ENCODE peak calls at places on chromosomes 7 and 10, in seven cellular contexts. M, J, R, I, S, Q and Z are unnamed samples.

GRCh38 chr10:102632394-102633062 is 11.8 kb upstream of the TRIM8 start:
- DNase-seq in M (no peak), J (no peak), R (peak; percentile 42), I (no peak), S (no peak), Q (no peak), Z (peak; percentile 70)

GRCh38 chr7:90740364-90740763 is 144.2 kb downstream of the CDK14 start:
- DNase-seq in M (no peak), J (no peak), R (no peak), I (no peak), S (no peak), Q (no peak), Z (no peak)

GRCh38 chr7:41629711-41630111 is 73.2 kb downstream of the INHBA start:
- DNase-seq in M (no peak), J (no peak), R (no peak), I (no peak), S (no peak), Q (no peak), Z (no peak)

GRCh38 chr10:21496285-21497176 is 29.0 kb downstream of the SKIDA1 start:
- DNase-seq in M (peak; percentile 78), J (no peak), R (peak; percentile 64), I (peak; percentile 69), S (no peak), Q (peak; percentile 71), Z (peak; percentile 51)

GRCh38 chr7:86939197-86939814 is 120.1 kb downstream of the ELAPOR2 start:
- DNase-seq in M (peak; percentile 72), J (no peak), R (no peak), I (peak; percentile 80), S (peak; percentile 79), Q (no peak), Z (peak; percentile 28)

GRCh38 chr10:70418229-70418628 is 14.3 kb downstream of the EIF4EBP2 start:
- DNase-seq in M (peak; percentile 10), J (no peak), R (no peak), I (no peak), S (no peak), Q (no peak), Z (no peak)

GRCh38 chr7:24963218-24963617 is 16.8 kb downstream of the OSBPL3 start:
- DNase-seq in M (no peak), J (no peak), R (no peak), I (peak; percentile 74), S (peak; percentile 66), Q (peak; percentile 74), Z (no peak)

GRCh38 chr7:117730404-117730803 is 142.8 kb downstream of the CTTNBP2 start:
- DNase-seq in M (no peak), J (no peak), R (no peak), I (no peak), S (no peak), Q (no peak), Z (no peak)

GRCh38 chr7:99379043-99379577 is 4.6 kb downstream of the ARPC1B start:
- DNase-seq in M (peak; percentile 55), J (no peak), R (peak; percentile 67), I (peak; percentile 82), S (peak; percentile 48), Q (peak; percentile 87), Z (no peak)

GRCh38 chr10:84523509-84523908 is 195.1 kb downstream of the CCSER2 start:
- DNase-seq in M (no peak), J (no peak), R (no peak), I (no peak), S (no peak), Q (no peak), Z (no peak)

GRCh38 chr7:137579913-137580640 is 236.5 kb upstream of the PTN start:
- DNase-seq in M (no peak), J (no peak), R (no peak), I (no peak), S (peak; percentile 48), Q (no peak), Z (no peak)

GRCh38 chr10:118256825-118257570 is 85.1 kb downstream of the FAM204A start:
- DNase-seq in M (no peak), J (no peak), R (no peak), I (no peak), S (no peak), Q (no peak), Z (no peak)

GRCh38 chr10:48751730-48752129 is 67.1 kb downstream of the WDFY4 start:
- DNase-seq in M (no peak), J (no peak), R (no peak), I (no peak), S (no peak), Q (no peak), Z (no peak)

GRCh38 chr7:18896343-18896975 is 221.0 kb downstream of the TWIST1 start:
- DNase-seq in M (no peak), J (no peak), R (no peak), I (no peak), S (no peak), Q (no peak), Z (no peak)

GRCh38 chr10:129365767-129366400 is 101.2 kb upstream of the MGMT start:
- DNase-seq in M (peak; percentile 2), J (no peak), R (no peak), I (peak; percentile 5), S (no peak), Q (no peak), Z (no peak)

GRCh38 chr10:19762026-19762425 is 54.2 kb upstream of the PLXDC2 start:
- DNase-seq in M (no peak), J (no peak), R (no peak), I (no peak), S (no peak), Q (no peak), Z (no peak)

GRCh38 chr10:124419635-124420034 is 912 bp upstream of the OAT start:
- DNase-seq in M (no peak), J (no peak), R (no peak), I (no peak), S (no peak), Q (no peak), Z (no peak)

GRCh38 chr7:22288212-22288611 is 68.7 kb downstream of the RAPGEF5 start:
- DNase-seq in M (no peak), J (no peak), R (no peak), I (no peak), S (no peak), Q (no peak), Z (no peak)

GRCh38 chr7:22296265-22296566 is 60.7 kb downstream of the RAPGEF5 start:
- DNase-seq in M (no peak), J (no peak), R (no peak), I (no peak), S (no peak), Q (no peak), Z (no peak)

GRCh38 chr7:22291979-22292378 is 65.0 kb downstream of the RAPGEF5 start:
- DNase-seq in M (no peak), J (no peak), R (no peak), I (no peak), S (no peak), Q (no peak), Z (no peak)

GRCh38 chr7:22295402-22296264 is 61.3 kb downstream of the RAPGEF5 start:
- DNase-seq in M (no peak), J (no peak), R (no peak), I (no peak), S (no peak), Q (no peak), Z (no peak)

DNA sequence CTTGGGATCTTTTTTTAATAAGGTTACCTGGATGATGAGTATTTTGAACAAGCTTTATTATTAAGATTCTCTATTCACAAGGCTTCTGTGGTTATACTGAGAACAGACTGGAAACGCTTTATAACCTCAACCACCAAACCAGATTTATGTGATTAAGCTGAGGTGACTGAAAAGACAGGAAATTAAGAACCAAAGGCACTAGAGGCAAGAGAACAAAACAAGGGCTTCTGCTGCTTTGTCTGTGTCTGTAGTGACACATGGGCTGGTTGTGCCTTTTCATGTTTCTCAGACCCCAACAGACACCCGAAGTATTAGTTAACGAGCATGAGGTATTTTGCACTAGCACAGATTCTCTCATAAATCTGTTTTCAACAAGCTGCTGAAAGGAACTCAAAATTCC is 64.4 kb downstream of the RAPGEF5 start:
- DNase-seq in M (no peak), J (no peak), R (no peak), I (no peak), S (no peak), Q (no peak), Z (no peak)
- H3K4me3 ChIP-seq in M (no peak overlapping the region), J (no peak overlapping the region), R (no peak overlapping the region), I (no peak overlapping the region), S (no peak overlapping the region), Q (no peak overlapping the region), Z (no peak overlapping the region)

DNA sequence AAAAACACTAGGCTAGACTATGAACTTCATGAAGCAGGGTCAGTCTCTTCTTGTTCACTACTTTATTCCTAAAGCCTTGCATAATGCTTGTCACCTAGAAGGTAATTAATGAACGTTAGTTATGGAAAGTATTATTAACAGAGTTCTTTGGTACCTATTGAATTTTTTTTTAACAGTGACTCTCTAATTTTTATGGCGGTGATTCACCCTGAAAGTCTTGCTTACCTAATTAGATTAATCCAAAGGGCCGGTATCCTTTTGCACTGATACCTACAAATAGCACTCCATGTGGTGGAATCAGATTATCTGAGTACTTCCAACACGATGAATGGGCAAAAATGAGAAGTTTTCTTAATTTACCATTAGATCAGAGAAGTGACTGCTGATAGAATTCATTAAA is 31.7 kb downstream of the STAM start:
- DNase-seq in M (no peak), J (no peak), R (no peak), I (no peak), S (no peak), Q (no peak), Z (no peak)
- H3K4me3 ChIP-seq in M (no peak overlapping the region), J (no peak overlapping the region), R (no peak overlapping the region), I (no peak overlapping the region), S (no peak overlapping the region), Q (no peak overlapping the region), Z (no peak overlapping the region)

GRCh38 chr10:28840202-28840601 is 162.9 kb downstream of the BAMBI start:
- DNase-seq in M (no peak), J (no peak), R (no peak), I (no peak), S (no peak), Q (no peak), Z (no peak)
- H3K4me3 ChIP-seq in M (no peak overlapping the region), J (no peak overlapping the region), R (no peak overlapping the region), I (no peak overlapping the region), S (no peak overlapping the region), Q (no peak overlapping the region), Z (no peak overlapping the region)

DNA sequence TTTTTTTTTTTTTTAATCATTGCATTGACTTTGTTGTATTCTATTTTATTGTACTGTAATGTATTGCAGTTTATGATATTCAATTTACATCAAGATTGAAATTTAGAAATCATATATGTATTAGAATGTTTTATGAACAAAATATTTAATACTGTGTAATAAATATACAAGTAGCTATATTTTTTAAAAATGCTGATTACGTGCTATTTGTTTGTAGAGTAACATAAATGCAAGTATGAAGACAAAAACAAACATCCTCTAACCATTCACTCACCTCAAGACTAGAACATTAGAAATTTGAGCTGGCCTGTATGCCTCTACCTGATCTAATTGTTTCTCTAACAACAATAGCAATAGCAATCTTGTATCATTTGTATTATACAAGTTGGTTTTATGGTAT is 290.3 kb downstream of the GATA3 start:
- DNase-seq in M (no peak), J (no peak), R (no peak), I (no peak), S (no peak), Q (no peak), Z (no peak)
- H3K4me3 ChIP-seq in M (no peak overlapping the region), J (no peak overlapping the region), R (no peak overlapping the region), I (no peak overlapping the region), S (no peak overlapping the region), Q (no peak overlapping the region), Z (no peak overlapping the region)

GRCh38 chr7:54773472-54774399 is 14.7 kb upstream of the SEC61G start:
- DNase-seq in M (peak; percentile 93), J (no peak), R (peak; percentile 70), I (peak; percentile 76), S (peak; percentile 74), Q (peak; percentile 90), Z (peak; percentile 88)
- H3K4me3 ChIP-seq in M (peak overlapping the region; percentile 48), J (peak overlapping the region; percentile 13), R (peak overlapping the region; percentile 39), I (no peak overlapping the region), S (no peak overlapping the region), Q (peak overlapping the region; percentile 35), Z (peak overlapping the region; percentile 15)